ENCODE peak calls at places on chromosomes 13 and 19, in five cellular contexts. H is BJ, T is hippocampal formation, C is NCI-H774, P is body of pancreas. X is an unnamed sample.

GRCh38 chr19:38993271-38993670 is 17.7 kb upstream of the FBXO17 start:
- DNase-seq in P (no peak), T (no peak), C (no peak), H (no peak), X (peak; percentile 80)

GRCh38 chr13:33560722-33561121 is 257.2 kb upstream of the RFC3 start:
- DNase-seq in P (no peak), C (no peak), T (peak; percentile 18), H (no peak), X (peak; percentile 9)

GRCh38 chr19:31174948-31175347 is 174.3 kb downstream of the TSHZ3 start:
- DNase-seq in P (no peak), H (no peak), T (no peak), C (no peak), X (no peak)

GRCh38 chr19:57961785-57962184 is 12.5 kb downstream of the C19orf18 start:
- DNase-seq in P (no peak), C (no peak), T (no peak), H (no peak), X (no peak)

GRCh38 chr13:30877335-30877734 is 28.7 kb upstream of the MEDAG start:
- DNase-seq in T (no peak), H (no peak), C (no peak), P (no peak), X (no peak)

GRCh38 chr19:48194041-48194871 is 23.8 kb downstream of the ZSWIM9 start:
- DNase-seq in T (no peak), P (no peak), H (no peak), C (no peak), X (peak; percentile 12)

GRCh38 chr13:97231118-97231831 is 9.1 kb downstream of the MBNL2 start:
- DNase-seq in H (no peak), P (no peak), C (no peak), T (no peak), X (no peak)

GRCh38 chr19:19645233-19645870 is 1.9 kb upstream of the GMIP start:
- DNase-seq in T (no peak), C (no peak), P (no peak), H (no peak), X (no peak)

GRCh38 chr13:110640591-110641029 is 25.3 kb downstream of the NAXD start:
- DNase-seq in C (no peak), T (no peak), H (no peak), P (no peak), X (no peak)

GRCh38 chr19:55472463-55472862 is 4.0 kb upstream of the ZNF628 start:
- DNase-seq in T (no peak), P (no peak), H (no peak), C (no peak), X (peak; percentile 79)

GRCh38 chr19:16075430-16076153 is 703 bp upstream of the TPM4 start:
- DNase-seq in T (no peak), C (no peak), H (no peak), P (no peak), X (no peak)

GRCh38 chr19:37362733-37363132 is 8.2 kb upstream of the ZNF527 start:
- DNase-seq in C (no peak), P (no peak), H (no peak), T (no peak), X (no peak)

GRCh38 chr13:20814224-20814910 is 40.6 kb upstream of the EEF1AKMT1 start:
- DNase-seq in H (peak; percentile 74), T (no peak), P (peak; percentile 80), C (no peak), X (peak; percentile 92)

GRCh38 chr13:51539887-51540286 is 44.4 kb upstream of the WDFY2 start:
- DNase-seq in C (no peak), P (no peak), H (no peak), T (no peak), X (no peak)

GRCh38 chr19:57231686-57232085 is 863 bp downstream of the AURKC start:
- DNase-seq in H (no peak), C (no peak), P (no peak), T (no peak), X (no peak)

GRCh38 chr13:37835392-37835791 is 34.2 kb downstream of the TRPC4 start:
- DNase-seq in P (no peak), H (no peak), C (no peak), T (no peak), X (no peak)

GRCh38 chr13:28850226-28850625 is 30.1 kb downstream of the MTUS2 start:
- DNase-seq in H (no peak), P (no peak), C (no peak), T (no peak), X (no peak)

GRCh38 chr13:101869553-101869952 is 417.1 kb downstream of the ITGBL1 start:
- DNase-seq in H (peak; percentile 5), P (no peak), C (no peak), T (no peak), X (peak; percentile 16)

GRCh38 chr19:33496496-33496895 is 25.1 kb downstream of the PEPD start:
- DNase-seq in C (no peak), P (no peak), T (no peak), H (no peak), X (no peak)

GRCh38 chr13:109684836-109685602 is 101.4 kb downstream of the IRS2 start:
- DNase-seq in P (peak; percentile 31), H (no peak), C (peak; percentile 53), T (no peak), X (peak; percentile 33)

GRCh38 chr13:52195052-52195837 is 35.8 kb upstream of the NEK3 start:
- DNase-seq in P (peak; percentile 82), T (no peak), H (peak; percentile 30), C (no peak), X (peak; percentile 88)

GRCh38 chr19:7355151-7355845 is 6.6 kb downstream of the ARHGEF18 start:
- DNase-seq in P (no peak), T (no peak), H (no peak), C (no peak), X (peak; percentile 34)

GRCh38 chr19:10404888-10405808 is 1.8 kb upstream of the CDC37 start:
- DNase-seq in C (no peak), T (no peak), P (no peak), H (no peak), X (no peak)

GRCh38 chr13:104114111-104114510 is 1047.9 kb upstream of the SLC10A2 start:
- DNase-seq in P (no peak), H (no peak), T (no peak), C (no peak), X (no peak)

GRCh38 chr19:12778020-12778904 is 2.9 kb upstream of the HOOK2 start:
- DNase-seq in H (no peak), C (peak; percentile 44), P (peak; percentile 88), T (no peak), X (peak; percentile 74)

GRCh38 chr13:81304121-81304659 is 963.3 kb upstream of the SPRY2 start:
- DNase-seq in H (no peak), P (no peak), T (no peak), C (no peak), X (no peak)

GRCh38 chr19:15466851-15467733 is 2.7 kb upstream of the RASAL3 start:
- DNase-seq in T (no peak), H (no peak), C (no peak), P (no peak), X (peak; percentile 74)

GRCh38 chr13:35848316-35848715 is 282.9 kb downstream of the DCLK1 start:
- DNase-seq in P (no peak), H (no peak), C (no peak), T (no peak), X (no peak)

GRCh38 chr13:30744056-30744684 is 8.8 kb downstream of the ALOX5AP start:
- DNase-seq in P (no peak), C (no peak), H (no peak), T (no peak), X (peak; percentile 53)

GRCh38 chr13:113771709-113772331 is 12.8 kb downstream of the TMEM255B start:
- DNase-seq in T (no peak), H (no peak), P (no peak), C (no peak), X (peak; percentile 31)

GRCh38 chr13:26482451-26483197 is 74.9 kb upstream of the WASF3 start:
- DNase-seq in C (peak; percentile 21), H (no peak), P (peak; percentile 78), T (peak; percentile 44), X (peak; percentile 72)

GRCh38 chr19:41734585-41734984 is 20.7 kb upstream of the CEACAM6 start:
- DNase-seq in C (peak; percentile 93), P (no peak), T (no peak), H (no peak), X (no peak)

GRCh38 chr19:15177269-15178116 is 23.3 kb downstream of the NOTCH3 start:
- DNase-seq in P (peak; percentile 82), C (peak; percentile 74), H (peak; percentile 6), T (peak; percentile 8), X (peak; percentile 29)

GRCh38 chr13:74129500-74130144 is 4.6 kb downstream of the KLF12 start:
- DNase-seq in P (no peak), C (no peak), T (no peak), H (no peak), X (peak; percentile 46)

GRCh38 chr13:50801087-50801931 is 42.2 kb downstream of the DLEU7 start:
- DNase-seq in H (peak; percentile 9), T (peak; percentile 82), C (peak; percentile 38), P (peak; percentile 61), X (peak; percentile 66)

GRCh38 chr19:39843919-39844793 is 2.0 kb downstream of the FBL start:
- DNase-seq in T (peak; percentile 19), P (no peak), H (no peak), C (peak; percentile 2), X (no peak)

X was measured in amniotic epithelial cell.